ENCODE peak calls at places on chromosomes 12 and 14, in ten cellular contexts. U is CD8-positive, alpha-beta T cell; E is A549; F is fibroblast of pulmonary artery; M is breast epithelium; Z is tibial artery; Y is upper lobe of right lung; K is endothelial cell; O is fibroblast of mammary gland; I is neural progenitor cell. X is an unnamed sample.

GRCh38 chr14:69260979-69261605 is 1.1 kb downstream of the GALNT16 start:
- DNase-seq in U (no peak), E (peak), F (no peak), M (no peak), Z (no peak), Y (no peak), K (peak), O (no peak), I (peak), X (no peak)

GRCh38 chr12:82174936-82175335 is 183.3 kb downstream of the CCDC59 start:
- DNase-seq in U (no peak), E (no peak), F (no peak), M (no peak), Z (no peak), Y (no peak), K (no peak), O (no peak), I (peak), X (no peak)

GRCh38 chr14:64935508-64935907 is 7.0 kb downstream of the GPX2 start:
- DNase-seq in U (no peak), E (no peak), F (no peak), M (no peak), Z (no peak), Y (no peak), K (no peak), O (no peak), I (no peak), X (no peak)

GRCh38 chr12:126582231-126582630 is 1517.0 kb downstream of the AACS start:
- DNase-seq in U (no peak), E (no peak), F (peak), M (no peak), Z (no peak), Y (no peak), K (no peak), O (no peak), I (no peak), X (no peak)

GRCh38 chr12:1896964-1897363 is 21.5 kb downstream of the CACNA2D4 start:
- DNase-seq in U (no peak), E (no peak), F (no peak), M (no peak), Z (no peak), Y (no peak), K (no peak), O (no peak), I (no peak), X (no peak)

GRCh38 chr12:117518594-117519270 is 157.3 kb upstream of the NOS1 start:
- DNase-seq in U (no peak), E (no peak), F (no peak), M (peak), Z (no peak), Y (peak), K (no peak), O (no peak), I (no peak), X (no peak)

GRCh38 chr14:104527857-104528459 is 51.6 kb upstream of the C14orf180 start:
- DNase-seq in U (no peak), E (no peak), F (no peak), M (no peak), Z (no peak), Y (no peak), K (no peak), O (no peak), I (no peak), X (no peak)

GRCh38 chr12:124277394-124278222 is 17.3 kb upstream of the RFLNA start:
- DNase-seq in U (no peak), E (no peak), F (no peak), M (no peak), Z (no peak), Y (no peak), K (no peak), O (no peak), I (no peak), X (no peak)

GRCh38 chr12:104623920-104624319 is 167.2 kb downstream of the CHST11 start:
- DNase-seq in U (no peak), E (no peak), F (no peak), M (no peak), Z (no peak), Y (no peak), K (no peak), O (no peak), I (peak), X (no peak)

GRCh38 chr12:124646385-124647230 is 79.2 kb upstream of the NCOR2 start:
- DNase-seq in U (peak), E (no peak), F (no peak), M (no peak), Z (no peak), Y (peak), K (no peak), O (no peak), I (no peak), X (no peak)

GRCh38 chr12:84134797-84135366 is 777.7 kb downstream of the SLC6A15 start:
- DNase-seq in U (no peak), E (no peak), F (no peak), M (no peak), Z (no peak), Y (no peak), K (no peak), O (peak), I (no peak), X (no peak)

GRCh38 chr14:77620222-77620865 is 3.9 kb upstream of the SPTLC2 start:
- DNase-seq in U (no peak), E (no peak), F (no peak), M (no peak), Z (no peak), Y (no peak), K (no peak), O (no peak), I (no peak), X (no peak)

GRCh38 chr14:99426265-99426664 is 54.4 kb downstream of the SETD3 start:
- DNase-seq in U (no peak), E (no peak), F (no peak), M (no peak), Z (no peak), Y (no peak), K (no peak), O (no peak), I (no peak), X (no peak)

GRCh38 chr12:121283841-121284240 is 12.7 kb downstream of the CAMKK2 start:
- DNase-seq in U (no peak), E (no peak), F (no peak), M (no peak), Z (no peak), Y (no peak), K (no peak), O (no peak), I (no peak), X (no peak)

GRCh38 chr12:58757422-58757821 is 162.9 kb downstream of the LRIG3 start:
- DNase-seq in U (no peak), E (no peak), F (peak), M (no peak), Z (no peak), Y (no peak), K (no peak), O (peak), I (no peak), X (peak)

GRCh38 chr14:22598896-22599244 is 770 bp downstream of the ABHD4 start:
- DNase-seq in U (peak), E (peak), F (peak), M (peak), Z (peak), Y (no peak), K (no peak), O (peak), I (peak), X (no peak)

GRCh38 chr12:124764870-124765570 is 98.6 kb downstream of the SCARB1 start:
- DNase-seq in U (no peak), E (no peak), F (peak), M (peak), Z (peak), Y (no peak), K (no peak), O (peak), I (no peak), X (peak)

GRCh38 chr14:80364274-80364673 is 153.0 kb upstream of the DIO2 start:
- DNase-seq in U (no peak), E (peak), F (peak), M (no peak), Z (no peak), Y (no peak), K (no peak), O (peak), I (peak), X (peak)

GRCh38 chr12:132723764-132724140 is 13.1 kb downstream of the PGAM5 start:
- DNase-seq in U (no peak), E (no peak), F (peak), M (no peak), Z (no peak), Y (no peak), K (no peak), O (peak), I (no peak), X (peak)

GRCh38 chr12:56840922-56841321 is 77.8 kb downstream of the HSD17B6 start:
- DNase-seq in U (no peak), E (no peak), F (no peak), M (no peak), Z (no peak), Y (no peak), K (no peak), O (peak), I (no peak), X (no peak)

GRCh38 chr12:6667559-6668210 is 4.8 kb upstream of the ING4 start:
- DNase-seq in U (no peak), E (peak), F (no peak), M (no peak), Z (no peak), Y (no peak), K (no peak), O (no peak), I (no peak), X (no peak)
- TF ChIP-seq CTCF in U (no peak), E (peak), F (peak), M (no peak), Z (no peak), Y (peak), K (no peak), O (peak), I (peak), X (peak)

GRCh38 chr14:78700236-78700635 is 530.1 kb downstream of the NRXN3 start:
- DNase-seq in U (no peak), E (no peak), F (no peak), M (no peak), Z (no peak), Y (no peak), K (no peak), O (no peak), I (no peak), X (no peak)
- TF ChIP-seq CTCF in U (no peak), E (no peak), F (no peak), M (no peak), Z (no peak), Y (no peak), K (no peak), O (peak), I (no peak), X (peak)

GRCh38 chr12:42003031-42003430 is 141.6 kb downstream of the GXYLT1 start:
- DNase-seq in U (no peak), E (no peak), F (no peak), M (no peak), Z (no peak), Y (no peak), K (no peak), O (no peak), I (no peak), X (no peak)

GRCh38 chr12:41998451-41998850 is 146.2 kb downstream of the GXYLT1 start:
- DNase-seq in U (no peak), E (no peak), F (no peak), M (no peak), Z (no peak), Y (no peak), K (no peak), O (no peak), I (no peak), X (no peak)

DNA sequence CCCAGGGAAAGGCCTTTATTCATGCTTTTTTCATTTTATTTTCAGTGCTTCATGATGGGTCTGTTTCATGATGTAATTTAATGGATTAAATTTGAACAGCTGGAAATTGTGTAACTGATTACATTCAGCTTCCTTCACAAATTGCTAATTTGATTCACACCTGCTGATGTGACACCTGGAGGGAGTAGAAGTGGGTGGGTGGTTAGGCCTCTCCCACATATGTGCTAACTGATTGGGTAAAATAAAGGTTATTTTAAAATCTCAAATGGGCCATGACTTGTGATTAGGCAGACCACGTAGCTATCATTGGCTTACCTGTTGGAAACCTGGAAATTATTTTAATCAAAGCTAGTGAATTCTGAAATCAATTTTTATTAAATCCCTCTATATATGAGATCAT is 142.1 kb downstream of the GXYLT1 start:
- DNase-seq in U (no peak), E (no peak), F (no peak), M (no peak), Z (no peak), Y (no peak), K (no peak), O (no peak), I (no peak), X (no peak)
- TF ChIP-seq CTCF in U (no peak), E (no peak), F (no peak), M (no peak), Z (no peak), Y (no peak), K (no peak), O (no peak), I (no peak), X (no peak)

GRCh38 chr14:72822946-72823611 is 70.8 kb downstream of the DPF3 start:
- DNase-seq in U (no peak), E (no peak), F (peak), M (no peak), Z (no peak), Y (no peak), K (no peak), O (no peak), I (no peak), X (no peak)
- TF ChIP-seq CTCF in U (no peak), E (no peak), F (no peak), M (no peak), Z (no peak), Y (no peak), K (no peak), O (no peak), I (no peak), X (no peak)